ENCODE peak calls at places on chromosome 9, in four cellular contexts. F, G, H and W are unnamed samples. For H3K4me1, the result is how much of the 10 kb centered on the place peaks cover.

GRCh38 chr9:114303977-114304376 is 18.9 kb upstream of the ORM1 start:
- DNase-seq in F (no peak), G (no peak), H (no peak), W (no peak)

GRCh38 chr9:91817493-91818225 is 132.4 kb downstream of the ROR2 start:
- DNase-seq in F (peak), G (peak), H (no peak), W (peak)

GRCh38 chr9:134403682-134404301 is 77.5 kb downstream of the RXRA start:
- DNase-seq in F (peak), G (no peak), H (no peak), W (no peak)

GRCh38 chr9:129146441-129146933 is 31.6 kb downstream of the IER5L start:
- DNase-seq in F (no peak), G (no peak), H (no peak), W (peak)

GRCh38 chr9:71121275-71122168 is at the start of gene TRPM3:
- DNase-seq in F (no peak), G (peak), H (peak), W (peak)

GRCh38 chr9:108786756-108787663 is 68.8 kb downstream of the ACTL7B start:
- DNase-seq in F (peak), G (no peak), H (no peak), W (peak)

GRCh38 chr9:100590481-100590880 is 12.6 kb downstream of the CAVIN4 start:
- DNase-seq in F (peak), G (no peak), H (no peak), W (no peak)

GRCh38 chr9:70610287-70610644 is 195.8 kb upstream of the KLF9 start:
- DNase-seq in F (no peak), G (no peak), H (no peak), W (no peak)

GRCh38 chr9:14251146-14252071 is 62.5 kb downstream of the NFIB start:
- DNase-seq in F (peak), G (no peak), H (no peak), W (peak)

GRCh38 chr9:107587175-107587963 is 97.8 kb upstream of the KLF4 start:
- DNase-seq in F (no peak), G (no peak), H (no peak), W (no peak)

GRCh38 chr9:9108641-9109040 is 1309.1 kb upstream of the DMAC1 start:
- DNase-seq in F (no peak), G (no peak), H (peak), W (peak)

GRCh38 chr9:124285903-124286291 is 28.1 kb downstream of the NEK6 start:
- DNase-seq in F (peak), G (no peak), H (no peak), W (no peak)

GRCh38 chr9:133333566-133333965 is 2.4 kb downstream of the SURF6 start:
- DNase-seq in F (no peak), G (peak), H (no peak), W (no peak)

GRCh38 chr9:130443456-130443801 is 1.3 kb upstream of the ASS1 start:
- DNase-seq in F (no peak), G (no peak), H (no peak), W (no peak)

GRCh38 chr9:82764270-82764669 is 298.7 kb downstream of the RASEF start:
- DNase-seq in F (no peak), G (no peak), H (no peak), W (no peak)

GRCh38 chr9:18297532-18297872 is 176.5 kb upstream of the ADAMTSL1 start:
- DNase-seq in F (no peak), G (peak), H (peak), W (peak)

GRCh38 chr9:126295936-126296600 is 30.6 kb upstream of the MVB12B start:
- DNase-seq in F (no peak), G (no peak), H (no peak), W (no peak)
- H4K5ac ChIP-seq in F (no peak), G (no peak), H (no peak), W (no peak)

DNA sequence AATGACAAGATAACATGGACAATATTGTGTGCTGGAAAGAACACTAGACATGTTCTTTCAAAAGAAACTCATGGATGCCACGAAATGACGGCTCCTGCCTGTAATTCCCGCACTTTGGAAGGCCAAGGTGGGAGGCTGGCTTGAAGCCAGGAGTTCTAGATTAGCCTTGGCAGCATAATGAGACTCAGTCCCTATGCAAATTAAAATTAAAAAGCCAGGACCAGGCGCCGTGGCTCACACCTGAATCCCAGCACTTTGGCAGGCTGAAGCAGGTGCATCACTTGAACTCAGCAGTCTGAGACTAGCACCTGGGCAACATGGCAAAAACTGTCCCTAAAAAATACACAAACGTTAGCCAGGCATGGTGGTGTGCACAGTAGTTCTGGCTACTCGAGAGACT is 814.2 kb downstream of the BRINP1 start:
- DNase-seq in F (no peak), G (no peak), H (no peak), W (no peak)
- H3K4me1 ChIP-seq in F (under half), G (under half), H (under half), W (under half)

DNA sequence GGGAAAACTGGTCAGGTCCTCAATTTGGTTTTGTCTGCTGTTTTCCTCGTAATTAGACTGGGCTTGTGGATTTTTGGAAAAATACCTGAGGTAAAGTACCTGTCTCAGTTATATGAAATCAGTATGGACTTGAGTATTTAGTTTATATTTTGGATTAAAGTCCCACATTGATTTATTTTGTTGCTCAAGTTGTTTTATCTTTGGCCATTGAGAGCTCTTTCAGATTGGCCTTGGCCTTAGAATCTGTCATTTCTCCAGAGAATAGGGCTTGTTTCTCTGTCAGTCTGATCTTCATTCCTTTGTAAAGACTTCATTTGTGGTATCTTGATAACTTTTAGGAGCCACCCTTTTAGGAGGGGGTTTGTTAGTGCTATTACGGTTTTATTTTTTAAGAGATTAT is 21.2 kb downstream of the UBAP1 start:
- DNase-seq in F (no peak), G (no peak), H (no peak), W (no peak)
- H3K27ac ChIP-seq in F (no peak), G (no peak), H (no peak), W (no peak)

DNA sequence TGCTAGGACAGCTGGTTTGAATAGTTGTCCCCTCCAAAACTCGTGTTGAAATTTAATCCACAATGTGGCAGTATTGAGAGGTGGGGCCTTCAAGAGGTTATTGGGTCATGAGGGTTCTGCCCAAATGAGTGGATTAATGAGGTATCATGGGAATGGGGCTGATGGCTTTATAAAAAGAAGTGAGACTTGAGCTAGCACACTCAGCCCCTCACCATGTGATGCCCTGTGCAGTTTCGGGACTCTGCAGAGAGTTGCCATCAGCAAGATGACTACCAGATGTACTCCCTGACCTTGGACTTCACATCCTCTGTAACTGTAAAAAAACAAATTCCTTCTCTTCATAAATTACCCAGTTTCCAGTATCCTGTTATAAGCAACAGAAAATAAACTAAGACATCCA is 33.1 kb downstream of the RANBP6 start:
- DNase-seq in F (no peak), G (no peak), H (no peak), W (no peak)
- H4K5ac ChIP-seq in F (no peak), G (no peak), H (no peak), W (no peak)

GRCh38 chr9:137028013-137028280 is at the start of gene ABCA2:
- DNase-seq in F (peak), G (no peak), H (no peak), W (no peak)

GRCh38 chr9:137026384-137026783 is 1.7 kb downstream of the ABCA2 start:
- DNase-seq in F (no peak), G (no peak), H (no peak), W (no peak)

GRCh38 chr9:137028281-137029057 is 432 bp upstream of the ABCA2 start:
- DNase-seq in F (peak), G (peak), H (no peak), W (peak)

GRCh38 chr9:137026828-137027227 is 1.2 kb downstream of the ABCA2 start:
- DNase-seq in F (no peak), G (no peak), H (no peak), W (no peak)

GRCh38 chr9:137027369-137028012 is 546 bp downstream of the ABCA2 start:
- DNase-seq in F (peak), G (no peak), H (no peak), W (no peak)
- H3K4me1 ChIP-seq in F (under half), G (under half), H (under half), W (under half)

DNA sequence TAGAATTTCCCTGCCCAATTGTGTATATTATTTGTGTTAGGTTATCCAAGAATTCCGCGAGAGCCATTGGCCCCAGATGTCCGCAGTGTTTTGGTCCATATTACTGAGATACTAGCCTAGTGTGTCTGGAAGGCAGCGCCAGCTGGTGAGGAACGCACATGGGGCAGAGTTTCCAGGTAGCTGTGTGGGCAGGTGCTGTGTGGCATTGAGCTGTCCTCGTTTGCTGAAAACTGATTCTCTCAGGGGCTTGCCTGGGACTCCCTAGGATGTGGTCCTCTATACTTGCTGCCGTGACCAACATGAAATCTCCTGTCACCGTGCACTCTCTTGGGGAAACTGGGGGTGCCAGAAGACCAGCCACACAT is 288.7 kb downstream of the FANCC start:
- DNase-seq in F (no peak), G (no peak), H (no peak), W (no peak)
- H3K27ac ChIP-seq in F (no peak), G (no peak), H (no peak), W (no peak)